ENCODE peak calls at places on chromosomes 13 and 19, in eight cellular contexts. J is fibroblast of lung; O is thoracic aorta; U is effector memory CD4-positive, alpha-beta T cell; R is neuronal stem cell; D is ascending aorta; N is ovary; Q is psoas muscle. E is an unnamed sample.

GRCh38 chr13:77345150-77345780 is 18.4 kb upstream of the MYCBP2 start:
- DNase-seq in J (no peak), O (no peak), U (no peak), R (no peak), D (no peak), N (no peak), Q (no peak), E (no peak)

GRCh38 chr13:51714663-51715168 is 89.2 kb downstream of the DHRS12 start:
- DNase-seq in J (peak; percentile 76), O (no peak), U (no peak), R (no peak), D (no peak), N (no peak), Q (no peak), E (no peak)

GRCh38 chr13:75512253-75512652 is 25.4 kb downstream of the COMMD6 start:
- DNase-seq in J (no peak), O (no peak), U (no peak), R (no peak), D (no peak), N (no peak), Q (no peak), E (no peak)

GRCh38 chr19:1156305-1156801 is 17.7 kb downstream of the SBNO2 start:
- DNase-seq in J (peak; percentile 58), O (no peak), U (no peak), R (no peak), D (no peak), N (peak; percentile 52), Q (no peak), E (no peak)

GRCh38 chr19:18300930-18301717 is 19.7 kb upstream of the JUND start:
- DNase-seq in J (peak; percentile 67), O (peak; percentile 80), U (no peak), R (no peak), D (peak; percentile 96), N (peak; percentile 78), Q (peak; percentile 93), E (peak; percentile 86)

GRCh38 chr13:71922191-71922590 is 55.2 kb upstream of the DACH1 start:
- DNase-seq in J (peak; percentile 15), O (no peak), U (no peak), R (no peak), D (no peak), N (no peak), Q (no peak), E (no peak)

GRCh38 chr19:33248954-33249613 is 23.4 kb upstream of the SLC7A10 start:
- DNase-seq in J (no peak), O (no peak), U (no peak), R (no peak), D (no peak), N (no peak), Q (no peak), E (peak; percentile 79)

GRCh38 chr19:49988433-49988832 is 27.5 kb upstream of the SIGLEC11 start:
- DNase-seq in J (peak; percentile 82), O (no peak), U (no peak), R (no peak), D (no peak), N (no peak), Q (no peak), E (no peak)

DNA sequence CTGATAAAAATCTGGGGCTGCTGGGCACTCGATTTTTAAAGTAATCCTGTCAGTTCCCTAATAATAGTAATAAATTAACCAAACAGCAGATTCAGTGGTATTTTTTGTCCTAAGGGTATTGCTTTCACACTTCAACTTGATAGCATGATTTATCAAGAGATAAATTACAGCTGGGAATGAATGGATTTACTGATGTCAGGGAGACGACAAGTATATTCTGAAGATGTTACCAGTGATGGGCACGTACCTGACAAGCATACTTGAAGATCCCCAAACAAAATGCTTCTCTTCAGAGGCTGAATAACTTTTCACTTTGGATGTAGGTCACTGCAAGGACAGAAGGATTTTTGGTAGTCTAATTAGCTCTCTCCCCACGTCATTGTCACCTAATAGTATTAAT is 82.0 kb downstream of the OLFM4 start:
- DNase-seq in J (no peak), O (no peak), U (no peak), R (no peak), D (no peak), N (no peak), Q (no peak), E (no peak)
- H3K36me3 ChIP-seq in J (no peaks in the 10 kb centered on the region), O (no peaks in the 10 kb centered on the region), U (no peaks in the 10 kb centered on the region), R (no peaks in the 10 kb centered on the region), D (no peaks in the 10 kb centered on the region), N (no peaks in the 10 kb centered on the region), Q (no peaks in the 10 kb centered on the region), E (no peaks in the 10 kb centered on the region)

DNA sequence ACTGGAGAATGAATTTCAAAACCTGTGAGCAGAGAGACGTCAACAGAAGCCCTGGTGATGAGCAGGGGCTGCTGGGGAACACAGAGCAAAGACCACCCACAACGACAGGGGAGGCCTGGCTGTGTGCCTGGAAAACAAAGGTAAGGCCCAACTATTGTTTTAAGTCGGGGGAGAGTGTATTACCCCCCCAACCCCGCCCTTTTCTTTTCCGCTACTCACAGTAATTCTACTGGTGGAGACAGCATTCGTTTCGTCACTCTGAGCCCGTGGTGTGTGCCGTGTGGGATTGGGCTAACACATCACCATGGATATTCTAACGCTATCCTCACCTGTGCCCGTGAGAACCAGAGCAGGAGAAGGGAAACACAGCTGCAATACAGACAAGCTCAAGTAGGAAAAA is 18.6 kb upstream of the ADPRHL1 start:
- DNase-seq in J (no peak), O (no peak), U (no peak), R (no peak), D (no peak), N (no peak), Q (no peak), E (no peak)
- H3K36me3 ChIP-seq in J (peaks cover 15% of the 10 kb centered on the region), O (peaks cover 8% of the 10 kb centered on the region), U (peaks cover 3% of the 10 kb centered on the region), R (peaks cover 79% of the 10 kb centered on the region), D (peaks cover 35% of the 10 kb centered on the region), N (no peaks in the 10 kb centered on the region), Q (no peaks in the 10 kb centered on the region), E (peaks cover 77% of the 10 kb centered on the region)

DNA sequence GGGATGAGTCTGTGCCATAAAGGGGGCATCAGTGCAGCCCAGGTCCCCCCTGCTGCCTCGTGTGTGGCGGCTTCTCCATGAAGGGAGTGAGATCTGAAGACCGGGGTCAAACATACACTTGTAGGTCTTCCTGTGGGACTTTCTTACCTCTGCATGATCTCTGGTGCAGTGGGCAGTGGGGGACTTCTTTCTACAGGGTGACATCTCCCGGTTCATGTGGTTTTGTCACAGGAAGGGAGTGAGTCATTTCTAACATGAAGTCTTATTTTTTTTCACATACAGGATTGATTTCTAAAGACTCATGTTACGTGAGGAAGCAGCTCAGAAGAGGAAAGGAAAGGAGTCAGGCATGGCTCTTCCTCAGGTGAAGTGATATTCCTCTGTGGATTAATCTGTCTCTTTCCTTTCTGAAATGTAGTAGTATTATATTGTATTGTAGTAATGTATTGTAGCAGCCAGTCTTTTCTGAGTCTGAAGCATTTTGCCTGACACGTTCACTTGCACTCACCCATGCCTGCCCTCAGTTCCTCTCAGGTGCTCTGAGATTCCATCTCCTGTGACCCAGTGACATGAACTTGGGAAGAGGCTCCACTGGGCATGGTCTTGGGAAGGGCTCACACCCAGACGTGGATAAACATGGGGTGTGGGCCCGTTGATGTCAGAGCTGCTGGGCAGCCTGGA is 15.7 kb downstream of the ZNF808 start:
- DNase-seq in J (peak; percentile 2), O (no peak), U (peak; percentile 11), R (no peak), D (no peak), N (no peak), Q (no peak), E (no peak)
- H3K36me3 ChIP-seq in J (peaks cover 6% of the 10 kb centered on the region), O (peaks cover 40% of the 10 kb centered on the region), U (peaks cover 39% of the 10 kb centered on the region), R (peaks cover 53% of the 10 kb centered on the region), D (peaks cover 33% of the 10 kb centered on the region), N (no peaks in the 10 kb centered on the region), Q (peaks cover 2% of the 10 kb centered on the region), E (peaks cover 10% of the 10 kb centered on the region)

GRCh38 chr19:10988380-10988779 is 27.6 kb downstream of the SMARCA4 start:
- DNase-seq in J (no peak), O (no peak), U (no peak), R (no peak), D (no peak), N (no peak), Q (no peak), E (no peak)

GRCh38 chr19:10986301-10987127 is 25.7 kb downstream of the SMARCA4 start:
- DNase-seq in J (no peak), O (no peak), U (no peak), R (no peak), D (no peak), N (no peak), Q (no peak), E (no peak)

GRCh38 chr19:10987621-10988297 is 26.9 kb downstream of the SMARCA4 start:
- DNase-seq in J (no peak), O (no peak), U (no peak), R (no peak), D (no peak), N (no peak), Q (no peak), E (no peak)

GRCh38 chr19:10984166-10984735 is 23.4 kb downstream of the SMARCA4 start:
- DNase-seq in J (no peak), O (no peak), U (no peak), R (no peak), D (no peak), N (no peak), Q (no peak), E (no peak)

GRCh38 chr19:10985502-10985901 is 24.7 kb downstream of the SMARCA4 start:
- DNase-seq in J (no peak), O (no peak), U (no peak), R (no peak), D (no peak), N (no peak), Q (no peak), E (no peak)
- H3K36me3 ChIP-seq in J (peaks cover 10% of the 10 kb centered on the region), O (peaks cover 52% of the 10 kb centered on the region), U (peaks cover 60% of the 10 kb centered on the region), R (peaks cover 94% of the 10 kb centered on the region), D (peaks cover 59% of the 10 kb centered on the region), N (peaks cover 2% of the 10 kb centered on the region), Q (peaks cover 3% of the 10 kb centered on the region), E (peaks cover 58% of the 10 kb centered on the region)

GRCh38 chr19:43739419-43739818 is 15.3 kb downstream of the SMG9 start:
- DNase-seq in J (no peak), O (no peak), U (no peak), R (no peak), D (no peak), N (no peak), Q (no peak), E (no peak)
- H3K36me3 ChIP-seq in J (peaks cover 38% of the 10 kb centered on the region), O (peaks cover 57% of the 10 kb centered on the region), U (peaks cover 77% of the 10 kb centered on the region), R (peaks cover 98% of the 10 kb centered on the region), D (peaks cover 64% of the 10 kb centered on the region), N (no peaks in the 10 kb centered on the region), Q (peaks cover 19% of the 10 kb centered on the region), E (peaks cover 100% of the 10 kb centered on the region)

GRCh38 chr19:51697169-51697776 is 4.1 kb downstream of the SPACA6 start:
- DNase-seq in J (no peak), O (no peak), U (no peak), R (no peak), D (peak; percentile 61), N (no peak), Q (no peak), E (no peak)
- H3K36me3 ChIP-seq in J (peaks cover 34% of the 10 kb centered on the region), O (peaks cover 10% of the 10 kb centered on the region), U (no peaks in the 10 kb centered on the region), R (peaks cover 58% of the 10 kb centered on the region), D (peaks cover 28% of the 10 kb centered on the region), N (no peaks in the 10 kb centered on the region), Q (no peaks in the 10 kb centered on the region), E (peaks cover 38% of the 10 kb centered on the region)

GRCh38 chr19:47093841-47094240 is 19.7 kb downstream of the ZC3H4 start:
- DNase-seq in J (no peak), O (no peak), U (no peak), R (no peak), D (no peak), N (no peak), Q (no peak), E (no peak)
- H3K36me3 ChIP-seq in J (peaks cover 17% of the 10 kb centered on the region), O (peaks cover 19% of the 10 kb centered on the region), U (peaks cover 39% of the 10 kb centered on the region), R (peaks cover 91% of the 10 kb centered on the region), D (peaks cover 24% of the 10 kb centered on the region), N (no peaks in the 10 kb centered on the region), Q (no peaks in the 10 kb centered on the region), E (peaks cover 58% of the 10 kb centered on the region)